ENCODE peak calls at places on chromosomes 2 and 18, in eight cellular contexts. J is stimulated activated CD4-positive, alpha-beta T cell treated with anti-CD3 and anti-CD28 coated beads, Interleukin-4, amount 100 ng/mL, for 24 hours; B is GM03348; T is lower leg skin; R is astrocyte; I is hepatic stellate cell; E is amniotic stem cell; Q is HL-60. D is an unnamed sample.
A peak's percentile ranks its signal among the peaks of the same experiment; 100 is the strongest.

GRCh38 chr2:10254373-10255188 is 48.1 kb upstream of the HPCAL1 start:
- DNase-seq in E (no peak), B (no peak), I (no peak), R (peak; percentile 40), Q (no peak), J (no peak), T (peak; percentile 70), D (no peak)

GRCh38 chr18:8951491-8951890 is 151.0 kb upstream of the NDUFV2 start:
- DNase-seq in I (no peak), T (no peak), E (no peak), J (no peak), Q (no peak), B (no peak), R (no peak), D (no peak)

GRCh38 chr2:74177697-74178096 is 982 bp downstream of the MOB1A start:
- DNase-seq in R (no peak), I (no peak), B (no peak), T (no peak), E (no peak), J (no peak), Q (no peak), D (no peak)

GRCh38 chr18:54387631-54388030 is 29.9 kb downstream of the C18orf54 start:
- DNase-seq in B (no peak), R (no peak), J (no peak), E (no peak), I (no peak), T (no peak), Q (no peak), D (no peak)

GRCh38 chr18:5895886-5896740 is 791 bp upstream of the TMEM200C start:
- DNase-seq in E (no peak), J (no peak), Q (no peak), R (peak; percentile 59), T (peak; percentile 87), B (peak; percentile 35), I (no peak), D (no peak)

GRCh38 chr2:167335627-167336026 is 447.3 kb downstream of the XIRP2 start:
- DNase-seq in R (peak; percentile 71), E (no peak), T (no peak), B (no peak), J (no peak), Q (no peak), I (no peak), D (no peak)

GRCh38 chr2:8582191-8582849 is 99.5 kb upstream of the ID2 start:
- DNase-seq in B (no peak), J (no peak), Q (no peak), I (no peak), T (peak; percentile 65), R (no peak), E (no peak), D (no peak)

GRCh38 chr2:189254268-189254883 is 74.8 kb upstream of the COL5A2 start:
- DNase-seq in J (no peak), I (peak; percentile 16), T (peak; percentile 89), E (peak; percentile 16), B (peak; percentile 79), R (peak; percentile 83), Q (no peak), D (no peak)

GRCh38 chr2:172284209-172284608 is 143.2 kb upstream of the ITGA6 start:
- DNase-seq in B (no peak), R (no peak), Q (no peak), I (no peak), E (no peak), J (no peak), T (no peak), D (no peak)

GRCh38 chr2:98648451-98648850 is 40.1 kb downstream of the UNC50 start:
- DNase-seq in I (no peak), B (no peak), R (no peak), E (no peak), J (no peak), T (no peak), Q (no peak), D (no peak)

GRCh38 chr2:43634604-43635306 is 2.3 kb upstream of the PLEKHH2 start:
- DNase-seq in J (no peak), R (peak; percentile 96), Q (no peak), E (no peak), B (peak; percentile 70), T (no peak), I (peak; percentile 31), D (no peak)

GRCh38 chr2:236393581-236393980 is 129.4 kb upstream of the ASB18 start:
- DNase-seq in R (no peak), T (peak; percentile 39), E (no peak), Q (no peak), J (no peak), I (no peak), B (no peak), D (no peak)

GRCh38 chr2:120371969-120372625 is 26.2 kb downstream of the INHBB start:
- DNase-seq in T (no peak), I (no peak), B (no peak), Q (no peak), E (no peak), J (no peak), R (no peak), D (no peak)

GRCh38 chr2:218777276-218777990 is 4.5 kb upstream of the CYP27A1 start:
- DNase-seq in R (no peak), B (no peak), I (no peak), Q (no peak), J (no peak), T (no peak), E (no peak), D (no peak)

GRCh38 chr2:235514627-235515363 is 21.0 kb downstream of the AGAP1 start:
- DNase-seq in T (no peak), I (no peak), Q (no peak), E (no peak), B (no peak), J (no peak), R (no peak), D (no peak)

GRCh38 chr18:8507361-8507760 is 101.9 kb upstream of the RAB12 start:
- DNase-seq in I (no peak), T (peak; percentile 50), R (peak; percentile 10), J (no peak), B (no peak), Q (no peak), E (no peak), D (no peak)

GRCh38 chr2:3181416-3182010 is 196.1 kb downstream of the EIPR1 start:
- DNase-seq in J (no peak), B (no peak), E (no peak), R (no peak), Q (no peak), T (no peak), I (no peak), D (no peak)

GRCh38 chr18:41113885-41114482 is 841.0 kb upstream of the PIK3C3 start:
- DNase-seq in E (no peak), I (no peak), R (peak; percentile 85), Q (no peak), B (no peak), T (no peak), J (no peak), D (no peak)

GRCh38 chr18:31581498-31582197 is 10.0 kb upstream of the TTR start:
- DNase-seq in R (peak; percentile 80), I (no peak), E (no peak), J (no peak), B (peak; percentile 51), T (no peak), Q (no peak), D (no peak)

GRCh38 chr2:130799295-130799694 is 37.4 kb upstream of the ARHGEF4 start:
- DNase-seq in T (no peak), B (no peak), Q (no peak), I (no peak), R (no peak), J (no peak), E (no peak), D (no peak)

GRCh38 chr2:201219328-201220096 is 36.6 kb downstream of the CASP10 start:
- DNase-seq in T (no peak), B (no peak), E (no peak), I (no peak), J (no peak), R (no peak), Q (no peak), D (no peak)

GRCh38 chr2:70115646-70116442 is 28.6 kb downstream of the PCBP1 start:
- DNase-seq in J (no peak), E (no peak), I (no peak), T (no peak), R (no peak), B (no peak), Q (no peak), D (no peak)

GRCh38 chr2:14826518-14826917 is 194.0 kb downstream of the LRATD1 start:
- DNase-seq in J (no peak), B (no peak), Q (no peak), T (no peak), I (no peak), E (no peak), R (no peak), D (no peak)

GRCh38 chr2:40159333-40159732 is 292.6 kb downstream of the SLC8A1 start:
- DNase-seq in I (no peak), E (no peak), B (no peak), Q (no peak), J (no peak), R (no peak), T (no peak), D (no peak)

GRCh38 chr18:61892683-61893303 is at the start of gene RNF152:
- DNase-seq in T (peak; percentile 88), E (peak; percentile 12), R (no peak), J (peak; percentile 10), I (peak; percentile 48), B (peak; percentile 42), Q (no peak), D (no peak)

GRCh38 chr2:128315829-128316776 is 2.6 kb downstream of the HS6ST1 start:
- DNase-seq in J (peak; percentile 3), E (no peak), T (peak; percentile 82), I (no peak), Q (no peak), B (no peak), R (peak; percentile 38), D (peak; percentile 4)

GRCh38 chr2:111622859-111623258 is 261.1 kb downstream of the ANAPC1 start:
- DNase-seq in I (no peak), T (no peak), E (no peak), Q (no peak), R (no peak), B (peak; percentile 13), J (no peak), D (no peak)

GRCh38 chr2:121093735-121094520 is 191.1 kb downstream of the TFCP2L1 start:
- DNase-seq in T (no peak), I (no peak), B (peak; percentile 65), R (no peak), Q (no peak), E (no peak), J (no peak), D (no peak)

GRCh38 chr2:160228141-160228963 is 28.3 kb upstream of the ITGB6 start:
- DNase-seq in Q (no peak), T (no peak), R (peak; percentile 97), E (peak; percentile 60), B (peak; percentile 60), J (no peak), I (peak; percentile 46), D (no peak)

GRCh38 chr2:129865976-129866375 is 113.5 kb upstream of the RAB6C start:
- DNase-seq in B (no peak), E (no peak), T (no peak), I (no peak), Q (no peak), J (no peak), R (no peak), D (no peak)

D was measured in AML-193.